ENCODE peak calls at places on chromosomes 5 and 9, in eight cellular contexts. One of them, this sample, is unnamed.

GRCh38 chr5:116525680-116526079 is 48.9 kb downstream of the SEMA6A start:
- DNase-seq in colonic mucosa: peak
- DNase-seq in NCI-H774: no peak
- DNase-seq in activated CD8-positive, alpha-beta memory T cell treated with anti-CD3 and anti-CD28 coated beads, Interleukin-2, amount 10 ng/mL, durations not matched to agents 7 days and 5 days: no peak
- DNase-seq in NCI-H2081: no peak
- DNase-seq in NT2/D1: no peak
- DNase-seq in HS-5: no peak
- DNase-seq in myocyte: no peak
- DNase-seq in this sample: no peak

GRCh38 chr5:17413691-17414090 is 84.3 kb upstream of the TAF11L2 start:
- DNase-seq in NCI-H2081: no peak
- DNase-seq in NT2/D1: no peak
- DNase-seq in colonic mucosa: no peak
- DNase-seq in activated CD8-positive, alpha-beta memory T cell treated with anti-CD3 and anti-CD28 coated beads, Interleukin-2, amount 10 ng/mL, durations not matched to agents 7 days and 5 days: no peak
- DNase-seq in HS-5: no peak
- DNase-seq in NCI-H774: no peak
- DNase-seq in myocyte: no peak
- DNase-seq in this sample: no peak

GRCh38 chr9:124659099-124659659 is 111.9 kb downstream of the NR6A1 start:
- DNase-seq in myocyte: peak
- DNase-seq in NCI-H2081: peak
- DNase-seq in colonic mucosa: peak
- DNase-seq in HS-5: peak
- DNase-seq in NCI-H774: peak
- DNase-seq in NT2/D1: no peak
- DNase-seq in activated CD8-positive, alpha-beta memory T cell treated with anti-CD3 and anti-CD28 coated beads, Interleukin-2, amount 10 ng/mL, durations not matched to agents 7 days and 5 days: peak
- DNase-seq in this sample: no peak

GRCh38 chr5:86971034-86971511 is 296.6 kb upstream of the RASA1 start:
- DNase-seq in NT2/D1: no peak
- DNase-seq in myocyte: peak
- DNase-seq in colonic mucosa: no peak
- DNase-seq in NCI-H774: no peak
- DNase-seq in NCI-H2081: no peak
- DNase-seq in HS-5: peak
- DNase-seq in activated CD8-positive, alpha-beta memory T cell treated with anti-CD3 and anti-CD28 coated beads, Interleukin-2, amount 10 ng/mL, durations not matched to agents 7 days and 5 days: no peak
- DNase-seq in this sample: no peak

GRCh38 chr5:34059997-34060396 is 17.0 kb upstream of the C1QTNF3 start:
- DNase-seq in activated CD8-positive, alpha-beta memory T cell treated with anti-CD3 and anti-CD28 coated beads, Interleukin-2, amount 10 ng/mL, durations not matched to agents 7 days and 5 days: no peak
- DNase-seq in myocyte: no peak
- DNase-seq in NCI-H774: no peak
- DNase-seq in NT2/D1: no peak
- DNase-seq in NCI-H2081: no peak
- DNase-seq in HS-5: no peak
- DNase-seq in colonic mucosa: no peak
- DNase-seq in this sample: no peak

GRCh38 chr5:142015781-142016533 is 3.1 kb upstream of the GNPDA1 start:
- DNase-seq in HS-5: no peak
- DNase-seq in NCI-H2081: no peak
- DNase-seq in myocyte: no peak
- DNase-seq in NT2/D1: no peak
- DNase-seq in colonic mucosa: peak
- DNase-seq in activated CD8-positive, alpha-beta memory T cell treated with anti-CD3 and anti-CD28 coated beads, Interleukin-2, amount 10 ng/mL, durations not matched to agents 7 days and 5 days: peak
- DNase-seq in NCI-H774: no peak
- DNase-seq in this sample: no peak

GRCh38 chr5:124546643-124547042 is 199.8 kb downstream of the ZNF608 start:
- DNase-seq in NCI-H2081: no peak
- DNase-seq in colonic mucosa: no peak
- DNase-seq in HS-5: no peak
- DNase-seq in NT2/D1: no peak
- DNase-seq in NCI-H774: no peak
- DNase-seq in myocyte: peak
- DNase-seq in activated CD8-positive, alpha-beta memory T cell treated with anti-CD3 and anti-CD28 coated beads, Interleukin-2, amount 10 ng/mL, durations not matched to agents 7 days and 5 days: no peak
- DNase-seq in this sample: no peak

GRCh38 chr5:134664448-134664847 is 15.9 kb downstream of the SEC24A start:
- DNase-seq in activated CD8-positive, alpha-beta memory T cell treated with anti-CD3 and anti-CD28 coated beads, Interleukin-2, amount 10 ng/mL, durations not matched to agents 7 days and 5 days: no peak
- DNase-seq in colonic mucosa: no peak
- DNase-seq in HS-5: no peak
- DNase-seq in NCI-H774: no peak
- DNase-seq in myocyte: no peak
- DNase-seq in NCI-H2081: no peak
- DNase-seq in NT2/D1: no peak
- DNase-seq in this sample: no peak

GRCh38 chr5:1409386-1410110 is 35.7 kb downstream of the SLC6A3 start:
- DNase-seq in colonic mucosa: no peak
- DNase-seq in HS-5: no peak
- DNase-seq in NCI-H774: no peak
- DNase-seq in myocyte: peak
- DNase-seq in NCI-H2081: no peak
- DNase-seq in NT2/D1: peak
- DNase-seq in activated CD8-positive, alpha-beta memory T cell treated with anti-CD3 and anti-CD28 coated beads, Interleukin-2, amount 10 ng/mL, durations not matched to agents 7 days and 5 days: peak
- DNase-seq in this sample: no peak

GRCh38 chr5:103668281-103668680 is 105.7 kb upstream of the NUDT12 start:
- DNase-seq in NT2/D1: no peak
- DNase-seq in NCI-H2081: no peak
- DNase-seq in myocyte: no peak
- DNase-seq in NCI-H774: no peak
- DNase-seq in HS-5: no peak
- DNase-seq in colonic mucosa: no peak
- DNase-seq in activated CD8-positive, alpha-beta memory T cell treated with anti-CD3 and anti-CD28 coated beads, Interleukin-2, amount 10 ng/mL, durations not matched to agents 7 days and 5 days: no peak
- DNase-seq in this sample: no peak

GRCh38 chr5:38872826-38873225 is 27.0 kb downstream of the OSMR start:
- DNase-seq in NCI-H774: no peak
- DNase-seq in HS-5: no peak
- DNase-seq in activated CD8-positive, alpha-beta memory T cell treated with anti-CD3 and anti-CD28 coated beads, Interleukin-2, amount 10 ng/mL, durations not matched to agents 7 days and 5 days: no peak
- DNase-seq in colonic mucosa: no peak
- DNase-seq in myocyte: no peak
- DNase-seq in NT2/D1: no peak
- DNase-seq in NCI-H2081: no peak
- DNase-seq in this sample: no peak

GRCh38 chr5:139982157-139982974 is 60.7 kb downstream of the NRG2 start:
- DNase-seq in NCI-H774: peak
- DNase-seq in myocyte: no peak
- DNase-seq in NCI-H2081: no peak
- DNase-seq in colonic mucosa: no peak
- DNase-seq in HS-5: no peak
- DNase-seq in NT2/D1: no peak
- DNase-seq in activated CD8-positive, alpha-beta memory T cell treated with anti-CD3 and anti-CD28 coated beads, Interleukin-2, amount 10 ng/mL, durations not matched to agents 7 days and 5 days: no peak
- DNase-seq in this sample: no peak

GRCh38 chr9:134641173-134641985 is at the start of gene COL5A1:
- DNase-seq in NCI-H774: no peak
- DNase-seq in NT2/D1: peak
- DNase-seq in activated CD8-positive, alpha-beta memory T cell treated with anti-CD3 and anti-CD28 coated beads, Interleukin-2, amount 10 ng/mL, durations not matched to agents 7 days and 5 days: no peak
- DNase-seq in colonic mucosa: peak
- DNase-seq in HS-5: peak
- DNase-seq in myocyte: peak
- DNase-seq in NCI-H2081: peak
- DNase-seq in this sample: peak

GRCh38 chr5:116365006-116365496 is 209.6 kb downstream of the SEMA6A start:
- DNase-seq in myocyte: no peak
- DNase-seq in activated CD8-positive, alpha-beta memory T cell treated with anti-CD3 and anti-CD28 coated beads, Interleukin-2, amount 10 ng/mL, durations not matched to agents 7 days and 5 days: no peak
- DNase-seq in NCI-H2081: no peak
- DNase-seq in NCI-H774: no peak
- DNase-seq in HS-5: no peak
- DNase-seq in colonic mucosa: no peak
- DNase-seq in NT2/D1: no peak
- DNase-seq in this sample: no peak

GRCh38 chr9:78713746-78714405 is 417.0 kb downstream of the PSAT1 start:
- DNase-seq in NCI-H774: no peak
- DNase-seq in NCI-H2081: peak
- DNase-seq in myocyte: peak
- DNase-seq in activated CD8-positive, alpha-beta memory T cell treated with anti-CD3 and anti-CD28 coated beads, Interleukin-2, amount 10 ng/mL, durations not matched to agents 7 days and 5 days: no peak
- DNase-seq in colonic mucosa: no peak
- DNase-seq in NT2/D1: no peak
- DNase-seq in HS-5: peak
- DNase-seq in this sample: no peak

This sample was measured in iPS DF 19.7.